ENCODE peak calls at places on chromosomes 11 and 22, in nine cellular contexts. I, C, T, X, L, H, Z, K and J are unnamed samples. For H3K4me1 and H3K27me3, the result is how much of the 10 kb centered on the place peaks cover.

GRCh38 chr11:3944198-3944597 is 88.7 kb downstream of the STIM1 start:
- DNase-seq in I (no peak), C (peak), T (peak), X (no peak), L (no peak), H (no peak), Z (no peak), K (no peak), J (no peak)

GRCh38 chr11:44785856-44786606 is 59.3 kb downstream of the TSPAN18 start:
- DNase-seq in I (no peak), C (no peak), T (no peak), X (no peak), L (peak), H (no peak), Z (no peak), K (no peak), J (no peak)

GRCh38 chr11:72240461-72241289 is 3.3 kb downstream of the PHOX2A start:
- DNase-seq in I (no peak), C (peak), T (peak), X (no peak), L (peak), H (no peak), Z (no peak), K (no peak), J (peak)

GRCh38 chr11:46112961-46113617 is 8.2 kb downstream of the PHF21A start:
- DNase-seq in I (peak), C (peak), T (no peak), X (peak), L (no peak), H (peak), Z (peak), K (no peak), J (peak)

GRCh38 chr22:39611360-39611759 is 40.8 kb downstream of the CACNA1I start:
- DNase-seq in I (no peak), C (no peak), T (no peak), X (no peak), L (no peak), H (no peak), Z (no peak), K (no peak), J (no peak)

GRCh38 chr11:46912526-46913150 is 5.7 kb downstream of the LRP4 start:
- DNase-seq in I (no peak), C (no peak), T (no peak), X (no peak), L (no peak), H (no peak), Z (peak), K (no peak), J (peak)

GRCh38 chr11:118304227-118304808 is at the start of gene CD3E:
- DNase-seq in I (peak), C (no peak), T (no peak), X (peak), L (no peak), H (no peak), Z (no peak), K (no peak), J (no peak)

GRCh38 chr11:68469122-68469521 is 8.6 kb downstream of the PPP6R3 start:
- DNase-seq in I (no peak), C (peak), T (no peak), X (no peak), L (no peak), H (peak), Z (peak), K (no peak), J (no peak)

GRCh38 chr11:46294365-46295309 is 17.2 kb downstream of the CREB3L1 start:
- DNase-seq in I (no peak), C (peak), T (peak), X (no peak), L (peak), H (peak), Z (peak), K (peak), J (no peak)

GRCh38 chr11:128511712-128512111 is 75.6 kb downstream of the ETS1 start:
- DNase-seq in I (no peak), C (no peak), T (no peak), X (no peak), L (no peak), H (no peak), Z (no peak), K (no peak), J (no peak)
- H3K4me1 ChIP-seq in I (half or more), C (under half), T (under half), X (half or more), L (under half), H (under half), Z (under half), K (half or more), J (under half)

GRCh38 chr22:30305519-30305905 is 16.2 kb upstream of the CASTOR1 start:
- DNase-seq in I (no peak), C (peak), T (peak), X (peak), L (peak), H (no peak), Z (peak), K (peak), J (no peak)

GRCh38 chr22:30306629-30307016 is 17.3 kb upstream of the CASTOR1 start:
- DNase-seq in I (no peak), C (no peak), T (no peak), X (no peak), L (no peak), H (no peak), Z (no peak), K (no peak), J (no peak)

GRCh38 chr22:30307026-30307574 is 17.8 kb upstream of the CASTOR1 start:
- DNase-seq in I (no peak), C (no peak), T (no peak), X (no peak), L (no peak), H (no peak), Z (no peak), K (no peak), J (no peak)

GRCh38 chr22:30304495-30305244 is 15.4 kb upstream of the CASTOR1 start:
- DNase-seq in I (no peak), C (no peak), T (no peak), X (no peak), L (no peak), H (no peak), Z (no peak), K (peak), J (no peak)

GRCh38 chr22:30305906-30306628 is 16.8 kb upstream of the CASTOR1 start:
- DNase-seq in I (no peak), C (no peak), T (no peak), X (peak), L (no peak), H (no peak), Z (no peak), K (no peak), J (no peak)
- H3K27ac ChIP-seq in I (peak), C (no peak), T (peak), X (peak), L (peak), H (no peak), Z (no peak), K (peak), J (no peak)

GRCh38 chr11:128670631-128671030 is 23.2 kb upstream of the FLI1 start:
- DNase-seq in I (no peak), C (no peak), T (no peak), X (no peak), L (no peak), H (no peak), Z (no peak), K (no peak), J (no peak)

GRCh38 chr11:128666397-128666796 is 27.5 kb upstream of the FLI1 start:
- DNase-seq in I (no peak), C (no peak), T (no peak), X (no peak), L (no peak), H (no peak), Z (no peak), K (no peak), J (no peak)

GRCh38 chr11:128667873-128668272 is 26.0 kb upstream of the FLI1 start:
- DNase-seq in I (no peak), C (no peak), T (no peak), X (no peak), L (no peak), H (peak), Z (no peak), K (no peak), J (no peak)

GRCh38 chr11:128664286-128664685 is 29.6 kb upstream of the FLI1 start:
- DNase-seq in I (no peak), C (no peak), T (no peak), X (no peak), L (no peak), H (no peak), Z (no peak), K (no peak), J (no peak)

GRCh38 chr11:128669491-128669890 is 24.4 kb upstream of the FLI1 start:
- DNase-seq in I (no peak), C (peak), T (no peak), X (no peak), L (no peak), H (peak), Z (peak), K (no peak), J (no peak)
- H3K27me3 ChIP-seq in I (under half), C (half or more), T (under half), X (under half), L (under half), H (under half), Z (under half), K (under half), J (half or more)

GRCh38 chr22:42909363-42910058 is 52.4 kb upstream of the ARFGAP3 start:
- DNase-seq in I (no peak), C (no peak), T (no peak), X (no peak), L (no peak), H (no peak), Z (no peak), K (no peak), J (no peak)
- H3K4me1 ChIP-seq in I (under half), C (half or more), T (under half), X (under half), L (half or more), H (under half), Z (under half), K (half or more), J (under half)

DNA sequence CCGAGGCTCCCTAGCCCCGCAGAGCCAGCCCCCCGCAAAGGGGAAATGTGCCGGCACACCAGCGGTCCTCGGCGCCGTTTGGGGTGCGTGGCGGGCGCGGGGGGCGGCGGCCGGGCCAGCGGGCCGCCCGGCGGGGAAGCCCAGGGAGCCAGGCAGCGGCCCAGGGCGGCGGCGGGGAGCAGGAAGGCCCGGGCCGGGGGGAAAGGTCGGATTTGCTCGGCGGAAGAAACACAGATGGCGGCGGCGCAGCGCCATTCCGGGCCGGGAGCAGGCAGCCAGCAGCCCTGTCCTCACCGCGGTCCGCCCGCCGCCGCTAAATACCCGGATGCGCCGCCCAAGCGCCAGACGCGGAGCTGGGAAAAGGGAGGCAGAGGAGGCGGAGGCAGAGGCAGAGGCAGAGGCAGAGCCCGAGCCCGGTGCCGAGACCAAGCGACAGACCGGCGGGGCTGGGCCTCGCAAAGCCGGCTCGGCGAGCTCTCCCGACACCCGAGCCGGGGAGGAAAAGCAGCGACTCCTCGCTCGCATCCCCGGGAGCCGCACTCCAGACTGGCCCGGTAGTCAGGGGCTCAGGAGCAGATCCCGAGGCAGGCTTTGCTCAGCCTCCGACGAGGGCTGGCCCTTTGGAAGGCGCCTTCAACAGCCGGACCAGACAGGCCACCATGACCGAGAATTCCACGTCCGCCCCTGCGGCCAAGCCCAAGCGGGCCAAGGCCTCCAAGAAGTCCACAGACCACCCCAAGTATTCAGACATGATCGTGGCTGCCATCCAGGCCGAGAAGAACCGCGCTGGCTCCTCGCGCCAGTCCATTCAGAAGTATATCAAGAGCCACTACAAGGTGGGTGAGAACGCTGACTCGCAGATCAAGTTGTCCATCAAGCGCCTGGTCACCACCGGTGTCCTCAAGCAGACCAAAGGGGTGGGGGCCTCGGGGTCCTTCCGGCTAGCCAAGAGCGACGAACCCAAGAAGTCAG is 2.6 kb upstream of the GCAT start:
- DNase-seq in I (peak), C (peak), T (peak), X (peak), L (peak), H (peak), Z (peak), K (peak), J (peak)
- H3K27ac ChIP-seq in I (no peak), C (peak), T (peak), X (no peak), L (peak), H (peak), Z (no peak), K (peak), J (peak)

GRCh38 chr11:8503872-8504491 is 90.0 kb downstream of the STK33 start:
- DNase-seq in I (no peak), C (no peak), T (no peak), X (no peak), L (no peak), H (no peak), Z (no peak), K (no peak), J (peak)
- H3K27me3 ChIP-seq in I (under half), C (under half), T (under half), X (under half), L (under half), H (under half), Z (under half), K (under half), J (under half)

DNA sequence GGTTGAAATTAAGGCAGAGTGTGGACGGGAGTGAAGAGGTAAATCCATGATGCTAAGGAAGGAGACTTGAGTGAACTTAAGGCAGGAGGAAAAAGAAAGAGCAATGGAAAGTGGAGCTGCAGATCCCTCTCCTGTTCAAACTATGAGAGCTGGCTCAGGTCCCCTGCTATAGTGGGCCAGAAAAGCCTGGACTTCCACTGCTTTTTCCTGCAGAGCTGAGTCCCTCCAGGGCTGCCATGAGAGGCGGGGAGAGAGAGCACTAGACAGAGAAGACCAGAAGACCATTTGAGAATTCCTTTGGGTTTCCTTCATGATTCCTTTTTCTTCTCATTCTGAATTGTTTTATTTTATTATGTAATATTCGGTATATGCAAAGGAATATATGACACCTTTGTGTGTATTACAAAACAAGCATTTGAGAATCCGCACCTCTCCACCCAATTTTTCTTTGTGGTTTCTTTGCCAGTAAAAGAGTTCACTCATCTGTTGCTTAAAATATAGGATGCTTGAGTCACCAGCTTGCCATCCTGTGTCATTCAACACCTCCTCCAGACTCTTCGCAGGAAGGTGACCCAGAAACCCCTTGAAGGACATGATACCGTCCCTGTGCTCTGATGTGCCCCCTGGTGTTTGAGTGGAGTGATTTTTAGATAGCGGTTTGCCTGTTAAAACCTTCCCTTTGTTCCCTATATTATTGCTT is 24.4 kb downstream of the SREBF2 start:
- DNase-seq in I (peak), C (peak), T (peak), X (peak), L (no peak), H (peak), Z (peak), K (peak), J (peak)
- H3K4me1 ChIP-seq in I (under half), C (under half), T (under half), X (under half), L (under half), H (under half), Z (under half), K (under half), J (under half)

GRCh38 chr22:22669093-22669492 is 24.7 kb downstream of the GGTLC2 start:
- DNase-seq in I (no peak), C (no peak), T (peak), X (no peak), L (no peak), H (no peak), Z (no peak), K (no peak), J (no peak)
- H3K27ac ChIP-seq in I (no peak), C (no peak), T (no peak), X (no peak), L (no peak), H (no peak), Z (no peak), K (no peak), J (no peak)

GRCh38 chr22:44743804-44744211 is 8.6 kb upstream of the ARHGAP8 start:
- DNase-seq in I (no peak), C (no peak), T (no peak), X (no peak), L (no peak), H (peak), Z (no peak), K (no peak), J (no peak)

GRCh38 chr22:44743247-44743646 is 9.1 kb upstream of the ARHGAP8 start:
- DNase-seq in I (no peak), C (no peak), T (no peak), X (no peak), L (no peak), H (no peak), Z (no peak), K (no peak), J (no peak)

GRCh38 chr22:44739024-44739423 is 13.4 kb upstream of the ARHGAP8 start:
- DNase-seq in I (no peak), C (no peak), T (no peak), X (no peak), L (no peak), H (no peak), Z (no peak), K (no peak), J (no peak)

GRCh38 chr22:44740307-44740706 is 12.1 kb upstream of the ARHGAP8 start:
- DNase-seq in I (no peak), C (no peak), T (no peak), X (no peak), L (no peak), H (no peak), Z (no peak), K (no peak), J (no peak)

GRCh38 chr22:44741929-44742328 is 10.4 kb upstream of the ARHGAP8 start:
- DNase-seq in I (no peak), C (no peak), T (no peak), X (no peak), L (no peak), H (no peak), Z (no peak), K (no peak), J (no peak)
- H3K27me3 ChIP-seq in I (under half), C (under half), T (under half), X (under half), L (under half), H (under half), Z (half or more), K (under half), J (under half)